ENCODE peak calls at places on chromosomes 4 and X, in eight cellular contexts. Y is endothelial cell; S is GM23338; M is coronary artery; O is Calu3; P is head of caudate nucleus; X is stimulated activated CD8-positive, alpha-beta memory T cell treated with anti-CD3 and anti-CD28 coated beads, Interleukin-12 subunit alpha, Interleukin-12 subunit beta, amount 100 ng/mL, for 4 hours; B is effector CD4-positive, alpha-beta T cell. Z is an unnamed sample.

GRCh38 chr4:15368906-15369305 is 58.9 kb upstream of the C1QTNF7 start:
- DNase-seq in S (no peak), B (no peak), P (no peak), O (no peak), Y (no peak), X (no peak), M (no peak), Z (no peak)

GRCh38 chr4:14790487-14790886 is 211.8 kb upstream of the CPEB2 start:
- DNase-seq in P (no peak), O (no peak), M (no peak), X (no peak), Y (no peak), B (no peak), S (no peak), Z (no peak)

GRCh38 chr4:110620352-110621327 is 2.2 kb downstream of the PITX2 start:
- DNase-seq in P (no peak), B (no peak), O (no peak), S (peak), M (peak), Y (peak), X (no peak), Z (no peak)

GRCh38 chr4:76687730-76688441 is 210.1 kb downstream of the SOWAHB start:
- DNase-seq in B (no peak), P (no peak), O (no peak), M (no peak), S (peak), X (no peak), Y (no peak), Z (no peak)

GRCh38 chr4:57499786-57500185 is 389.6 kb upstream of the IGFBP7 start:
- DNase-seq in S (no peak), X (no peak), Y (no peak), B (no peak), P (no peak), M (no peak), O (no peak), Z (no peak)

GRCh38 chr4:142567199-142567598 is 278.9 kb downstream of the INPP4B start:
- DNase-seq in O (peak), S (peak), M (no peak), X (no peak), Y (no peak), B (peak), P (no peak), Z (peak)

GRCh38 chr4:134200811-134201215 is 776 bp downstream of the PABPC4L start:
- DNase-seq in S (no peak), Y (no peak), P (no peak), X (no peak), M (no peak), B (no peak), O (no peak), Z (no peak)

GRCh38 chr4:15042529-15043167 is 40.4 kb downstream of the CPEB2 start:
- DNase-seq in S (no peak), X (no peak), O (no peak), M (no peak), Y (no peak), P (no peak), B (no peak), Z (no peak)

GRCh38 chr4:2962614-2963184 is 507 bp downstream of the NOP14 start:
- DNase-seq in M (no peak), S (peak), X (no peak), O (peak), B (no peak), P (no peak), Y (peak), Z (no peak)

GRCh38 chrX:18146954-18147353 is 73.7 kb downstream of the BEND2 start:
- DNase-seq in P (no peak), Y (peak), M (no peak), X (no peak), O (peak), B (no peak), S (peak), Z (no peak)

GRCh38 chr4:13484045-13484748 is at the start of gene RAB28:
- DNase-seq in X (peak), M (peak), B (peak), O (peak), P (peak), Y (peak), S (peak), Z (peak)

GRCh38 chrX:103384672-103385071 is 8.3 kb downstream of the BEX3 start:
- DNase-seq in Y (no peak), P (no peak), O (no peak), X (no peak), S (no peak), B (no peak), M (no peak), Z (no peak)

GRCh38 chrX:34917146-34917545 is 25.4 kb upstream of the FAM47B start:
- DNase-seq in O (no peak), S (no peak), Y (no peak), B (no peak), P (no peak), M (no peak), X (no peak), Z (no peak)

GRCh38 chr4:100582146-100582545 is 64.3 kb upstream of the EMCN start:
- DNase-seq in X (no peak), S (no peak), P (no peak), M (no peak), O (no peak), B (no peak), Y (no peak), Z (no peak)